ENCODE peak calls at places on chromosome X, in five cellular contexts. A, R, V, P and M are unnamed samples.

GRCh38 chrX:45818913-45819312 is 618.2 kb upstream of the DIPK2B start:
- DNase-seq in A (no peak), R (no peak), V (no peak), P (no peak), M (no peak)

GRCh38 chrX:68842781-68843581 is 14.2 kb downstream of the EFNB1 start:
- DNase-seq in A (peak), R (no peak), V (no peak), P (no peak), M (no peak)

GRCh38 chrX:127038065-127038464 is 218.5 kb downstream of the PRR32 start:
- DNase-seq in A (no peak), R (no peak), V (no peak), P (no peak), M (no peak)

GRCh38 chrX:154840856-154841255 is 6.4 kb upstream of the SMIM9 start:
- DNase-seq in A (peak), R (peak), V (no peak), P (no peak), M (no peak)

GRCh38 chrX:10470009-10470408 is 150.4 kb downstream of the MID1 start:
- DNase-seq in A (no peak), R (no peak), V (no peak), P (no peak), M (no peak)

GRCh38 chrX:107758231-107758766 is 17.3 kb downstream of the TSC22D3 start:
- DNase-seq in A (no peak), R (no peak), V (no peak), P (no peak), M (no peak)

GRCh38 chrX:11533211-11533651 is 132.5 kb downstream of the ARHGAP6 start:
- DNase-seq in A (peak), R (peak), V (no peak), P (no peak), M (peak)

GRCh38 chrX:111444881-111445280 is 32.9 kb upstream of the DCX start:
- DNase-seq in A (no peak), R (no peak), V (no peak), P (no peak), M (no peak)